ENCODE peak calls at places on chromosome X, in four cellular contexts. One of them, this sample, is unnamed.

GRCh38 chrX:148382983-148383382 is 117.4 kb upstream of the AFF2 start:
- DNase-seq in mammary epithelial cell: no peak
- DNase-seq in breast epithelium: no peak
- DNase-seq in mesendoderm: peak; percentile 79
- DNase-seq in this sample: no peak

GRCh38 chrX:262391-262909 is 18.7 kb upstream of the PLCXD1 start:
- DNase-seq in mammary epithelial cell: no peak
- DNase-seq in mesendoderm: no peak
- DNase-seq in breast epithelium: peak; percentile 7
- DNase-seq in this sample: no peak

GRCh38 chrX:108001218-108001814 is 19.1 kb upstream of the TEX13B start:
- DNase-seq in mesendoderm: peak; percentile 39
- DNase-seq in mammary epithelial cell: peak; percentile 14
- DNase-seq in breast epithelium: no peak
- DNase-seq in this sample: no peak

GRCh38 chrX:114930227-114930626 is 87.2 kb downstream of the IL13RA2 start:
- DNase-seq in breast epithelium: no peak
- DNase-seq in mammary epithelial cell: peak; percentile 52
- DNase-seq in mesendoderm: no peak
- DNase-seq in this sample: no peak

GRCh38 chrX:17499512-17499911 is 124.5 kb downstream of the NHS start:
- DNase-seq in mammary epithelial cell: no peak
- DNase-seq in breast epithelium: no peak
- DNase-seq in mesendoderm: peak; percentile 19
- DNase-seq in this sample: no peak

GRCh38 chrX:153646620-153647373 is at the start of gene DUSP9:
- DNase-seq in breast epithelium: no peak
- DNase-seq in mammary epithelial cell: no peak
- DNase-seq in mesendoderm: peak; percentile 67
- DNase-seq in this sample: no peak

GRCh38 chrX:71496476-71496875 is 36.4 kb upstream of the OGT start:
- DNase-seq in breast epithelium: no peak
- DNase-seq in mammary epithelial cell: no peak
- DNase-seq in mesendoderm: no peak
- DNase-seq in this sample: no peak

GRCh38 chrX:31715675-31716074 is 643.8 kb upstream of the FTHL17 start:
- DNase-seq in mammary epithelial cell: no peak
- DNase-seq in mesendoderm: no peak
- DNase-seq in breast epithelium: no peak
- DNase-seq in this sample: no peak

GRCh38 chrX:49627030-49627777 is 28.4 kb downstream of the GAGE1 start:
- DNase-seq in breast epithelium: no peak
- DNase-seq in mammary epithelial cell: peak; percentile 1
- DNase-seq in mesendoderm: peak; percentile 46
- DNase-seq in this sample: no peak

GRCh38 chrX:12709047-12709446 is 82.2 kb upstream of the PRPS2 start:
- DNase-seq in breast epithelium: no peak
- DNase-seq in mesendoderm: no peak
- DNase-seq in mammary epithelial cell: no peak
- DNase-seq in this sample: no peak

GRCh38 chrX:68443155-68443868 is 10.0 kb upstream of the OPHN1 start:
- DNase-seq in breast epithelium: peak; percentile 45
- DNase-seq in mammary epithelial cell: peak; percentile 33
- DNase-seq in mesendoderm: no peak
- DNase-seq in this sample: no peak

GRCh38 chrX:65821721-65822496 is 154.5 kb downstream of the MSN start:
- DNase-seq in mammary epithelial cell: no peak
- DNase-seq in mesendoderm: peak; percentile 0
- DNase-seq in breast epithelium: no peak
- DNase-seq in this sample: no peak

GRCh38 chrX:15930585-15930984 is 76.0 kb upstream of the AP1S2 start:
- DNase-seq in mammary epithelial cell: peak; percentile 45
- DNase-seq in breast epithelium: no peak
- DNase-seq in mesendoderm: peak; percentile 75
- DNase-seq in this sample: no peak

GRCh38 chrX:66384722-66385121 is 220.7 kb downstream of the HEPH start:
- DNase-seq in mesendoderm: no peak
- DNase-seq in mammary epithelial cell: no peak
- DNase-seq in breast epithelium: no peak
- DNase-seq in this sample: no peak

GRCh38 chrX:95071621-95072020 is 1397.6 kb downstream of the FAM133A start:
- DNase-seq in mesendoderm: peak; percentile 54
- DNase-seq in breast epithelium: no peak
- DNase-seq in mammary epithelial cell: peak; percentile 54
- DNase-seq in this sample: no peak

GRCh38 chrX:43881410-43882293 is 598 bp downstream of the MAOB start:
- DNase-seq in breast epithelium: no peak
- DNase-seq in mammary epithelial cell: no peak
- DNase-seq in mesendoderm: no peak
- DNase-seq in this sample: no peak

GRCh38 chrX:15848576-15848975 is 6.0 kb downstream of the AP1S2 start:
- DNase-seq in mammary epithelial cell: no peak
- DNase-seq in mesendoderm: no peak
- DNase-seq in breast epithelium: no peak
- DNase-seq in this sample: no peak

GRCh38 chrX:40976971-40977370 is 108.3 kb upstream of the USP9X start:
- DNase-seq in mammary epithelial cell: no peak
- DNase-seq in mesendoderm: no peak
- DNase-seq in breast epithelium: no peak
- DNase-seq in this sample: no peak

GRCh38 chrX:8726031-8726652 is 5.8 kb downstream of the ANOS1 start:
- DNase-seq in mesendoderm: peak; percentile 85
- DNase-seq in breast epithelium: no peak
- DNase-seq in mammary epithelial cell: peak; percentile 14
- DNase-seq in this sample: no peak

GRCh38 chrX:13180807-13181206 is 136.4 kb upstream of the FAM9C start:
- DNase-seq in breast epithelium: no peak
- DNase-seq in mammary epithelial cell: peak; percentile 89
- DNase-seq in mesendoderm: no peak
- DNase-seq in this sample: no peak

GRCh38 chrX:20530319-20530979 is 263.7 kb upstream of the RPS6KA3 start:
- DNase-seq in breast epithelium: peak; percentile 26
- DNase-seq in mesendoderm: peak; percentile 46
- DNase-seq in mammary epithelial cell: peak; percentile 32
- DNase-seq in this sample: peak; percentile 1

GRCh38 chrX:81120270-81120935 is 81.3 kb downstream of the HMGN5 start:
- DNase-seq in mesendoderm: no peak
- DNase-seq in mammary epithelial cell: no peak
- DNase-seq in breast epithelium: no peak
- DNase-seq in this sample: no peak

GRCh38 chrX:49037883-49038475 is 5.2 kb downstream of the TFE3 start:
- DNase-seq in breast epithelium: no peak
- DNase-seq in mammary epithelial cell: no peak
- DNase-seq in mesendoderm: no peak
- DNase-seq in this sample: no peak

GRCh38 chrX:51408462-51408861 is 75.8 kb downstream of the NUDT10 start:
- DNase-seq in mesendoderm: no peak
- DNase-seq in mammary epithelial cell: no peak
- DNase-seq in breast epithelium: no peak
- DNase-seq in this sample: no peak

GRCh38 chrX:27728291-27728690 is 79.5 kb upstream of the MAGEB10 start:
- DNase-seq in mammary epithelial cell: peak; percentile 51
- DNase-seq in breast epithelium: no peak
- DNase-seq in mesendoderm: peak; percentile 16
- DNase-seq in this sample: no peak

GRCh38 chrX:24190500-24191156 is 41.1 kb downstream of the ZFX start:
- DNase-seq in mesendoderm: no peak
- DNase-seq in mammary epithelial cell: no peak
- DNase-seq in breast epithelium: no peak
- DNase-seq in this sample: no peak
- H3K27ac ChIP-seq in mesendoderm: no peak overlapping the region
- H3K27ac ChIP-seq in mammary epithelial cell: no peak overlapping the region
- H3K27ac ChIP-seq in breast epithelium: peak overlapping the region; percentile 21
- H3K27ac ChIP-seq in this sample: no peak overlapping the region

GRCh38 chrX:155070663-155070974 is 317 bp downstream of the CMC4 start:
- DNase-seq in mesendoderm: no peak
- DNase-seq in breast epithelium: no peak
- DNase-seq in mammary epithelial cell: no peak
- DNase-seq in this sample: no peak
- H3K27ac ChIP-seq in mesendoderm: peak overlapping the region; percentile 36
- H3K27ac ChIP-seq in breast epithelium: peak overlapping the region; percentile 89
- H3K27ac ChIP-seq in mammary epithelial cell: peak overlapping the region; percentile 78
- H3K27ac ChIP-seq in this sample: peak overlapping the region; percentile 51

DNA sequence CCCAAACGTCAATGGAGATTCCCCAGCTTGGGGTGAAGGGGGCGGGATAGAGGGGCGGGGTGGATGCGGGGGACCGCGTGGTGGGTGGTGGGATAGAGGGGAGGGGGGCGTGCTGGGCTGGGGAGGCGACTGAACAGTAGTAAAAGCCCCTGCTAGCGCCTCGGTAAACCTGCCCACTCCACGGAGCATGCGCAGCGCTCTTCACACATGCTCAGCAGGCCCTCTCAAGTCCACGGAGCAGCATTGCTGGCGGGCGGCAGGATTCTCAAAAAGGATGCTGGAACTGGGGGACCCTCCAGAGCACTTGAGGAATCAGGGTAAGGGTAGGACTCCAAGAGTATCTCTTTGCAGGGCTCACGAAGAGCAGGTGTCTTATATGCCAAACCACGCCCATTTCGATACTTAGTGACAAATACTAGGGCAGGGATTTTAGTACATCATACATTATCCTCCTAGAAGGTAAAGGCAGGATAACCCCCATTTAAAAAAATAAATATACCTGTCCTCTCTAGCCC is 378 bp upstream of the RPS6KA6 start:
- DNase-seq in breast epithelium: peak; percentile 35
- DNase-seq in mesendoderm: peak; percentile 76
- DNase-seq in mammary epithelial cell: peak; percentile 14
- DNase-seq in this sample: peak; percentile 12
- H3K27ac ChIP-seq in breast epithelium: peak overlapping the region; percentile 88
- H3K27ac ChIP-seq in mesendoderm: no peak overlapping the region
- H3K27ac ChIP-seq in mammary epithelial cell: no peak overlapping the region
- H3K27ac ChIP-seq in this sample: no peak overlapping the region

GRCh38 chrX:70434914-70435586 is 9.6 kb upstream of the DLG3 start:
- DNase-seq in mammary epithelial cell: no peak
- DNase-seq in mesendoderm: peak; percentile 10
- DNase-seq in breast epithelium: no peak
- DNase-seq in this sample: no peak
- H3K27ac ChIP-seq in mammary epithelial cell: no peak overlapping the region
- H3K27ac ChIP-seq in mesendoderm: no peak overlapping the region
- H3K27ac ChIP-seq in breast epithelium: peak overlapping the region; percentile 43
- H3K27ac ChIP-seq in this sample: no peak overlapping the region

GRCh38 chrX:2614911-2615310 is 76.2 kb upstream of the CD99 start:
- DNase-seq in breast epithelium: no peak
- DNase-seq in mesendoderm: peak; percentile 94
- DNase-seq in mammary epithelial cell: peak; percentile 43
- DNase-seq in this sample: no peak

GRCh38 chrX:2620576-2620975 is 70.5 kb upstream of the CD99 start:
- DNase-seq in mesendoderm: no peak
- DNase-seq in mammary epithelial cell: no peak
- DNase-seq in breast epithelium: no peak
- DNase-seq in this sample: no peak
- H3K27ac ChIP-seq in mesendoderm: no peak overlapping the region
- H3K27ac ChIP-seq in mammary epithelial cell: no peak overlapping the region
- H3K27ac ChIP-seq in breast epithelium: no peak overlapping the region
- H3K27ac ChIP-seq in this sample: no peak overlapping the region

GRCh38 chrX:47661539-47661938 is 2.6 kb upstream of the UXT start:
- DNase-seq in mesendoderm: no peak
- DNase-seq in breast epithelium: no peak
- DNase-seq in mammary epithelial cell: no peak
- DNase-seq in this sample: no peak
- H3K27ac ChIP-seq in mesendoderm: no peak overlapping the region
- H3K27ac ChIP-seq in breast epithelium: no peak overlapping the region
- H3K27ac ChIP-seq in mammary epithelial cell: no peak overlapping the region
- H3K27ac ChIP-seq in this sample: no peak overlapping the region

GRCh38 chrX:140177821-140178220 is 212.5 kb upstream of the CXorf66 start:
- DNase-seq in breast epithelium: no peak
- DNase-seq in mesendoderm: no peak
- DNase-seq in mammary epithelial cell: no peak
- DNase-seq in this sample: no peak

DNA sequence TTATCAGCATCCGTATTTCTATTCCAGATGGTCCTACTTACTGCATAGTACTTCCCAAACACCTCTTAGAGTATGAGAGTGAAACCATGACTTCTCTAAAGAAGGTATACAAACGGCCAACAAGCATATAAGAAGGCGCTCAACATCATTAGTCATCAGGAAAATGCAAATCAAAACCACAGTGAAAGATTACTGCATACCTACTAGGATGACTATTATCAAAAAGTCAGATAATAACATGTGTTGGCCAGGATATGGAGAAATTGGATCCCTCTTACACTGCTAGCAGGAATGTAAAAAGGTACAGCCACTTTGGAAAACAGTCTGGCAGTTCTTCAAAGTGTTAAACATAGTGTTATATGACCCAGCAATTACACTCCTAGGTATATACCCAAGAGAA is 215.3 kb upstream of the CXorf66 start:
- DNase-seq in breast epithelium: no peak
- DNase-seq in mesendoderm: no peak
- DNase-seq in mammary epithelial cell: peak; percentile 85
- DNase-seq in this sample: no peak
- H3K27ac ChIP-seq in breast epithelium: no peak overlapping the region
- H3K27ac ChIP-seq in mesendoderm: no peak overlapping the region
- H3K27ac ChIP-seq in mammary epithelial cell: peak overlapping the region; percentile 36
- H3K27ac ChIP-seq in this sample: no peak overlapping the region